ENCODE peak calls at places on chromosomes 4 and X, in seven cellular contexts. Y is endothelial cell of umbilical vein, L is foreskin keratinocyte, X is fibroblast of lung, A is ovary, N is cardiac fibroblast, G is mammary epithelial cell. U is an unnamed sample.
A peak's percentile ranks its signal among the peaks of the same experiment; 100 is the strongest.

GRCh38 chr4:5735463-5735862 is 24.5 kb downstream of the EVC start:
- DNase-seq in G (no peak), L (no peak), X (no peak), A (no peak), N (no peak), Y (no peak), U (no peak)

GRCh38 chrX:1391707-1392375 is at the start of gene SLC25A6:
- DNase-seq in Y (peak; percentile 99), L (peak; percentile 91), X (peak; percentile 97), N (peak; percentile 99), A (peak; percentile 99), G (peak; percentile 97), U (peak; percentile 99)

GRCh38 chr4:38099020-38099600 is 138.9 kb downstream of the PTTG2 start:
- DNase-seq in Y (peak; percentile 12), A (no peak), L (no peak), X (peak; percentile 39), G (no peak), N (peak; percentile 40), U (no peak)

GRCh38 chr4:47469951-47470350 is 6.4 kb upstream of the COMMD8 start:
- DNase-seq in Y (no peak), X (no peak), G (no peak), A (no peak), N (peak; percentile 34), L (peak; percentile 60), U (no peak)

GRCh38 chrX:46573331-46573895 is at the start of gene CHST7:
- DNase-seq in Y (peak; percentile 75), A (peak; percentile 72), N (peak; percentile 67), X (peak; percentile 67), L (peak; percentile 39), G (peak; percentile 53), U (peak; percentile 72)

GRCh38 chrX:70554081-70554480 is 109.4 kb downstream of the DLG3 start:
- DNase-seq in X (peak; percentile 64), G (peak; percentile 7), A (no peak), L (peak; percentile 11), N (peak; percentile 46), Y (peak; percentile 9), U (no peak)

GRCh38 chr4:16078195-16078756 is 5.5 kb downstream of the PROM1 start:
- DNase-seq in Y (no peak), G (peak; percentile 16), X (no peak), N (no peak), A (no peak), L (no peak), U (no peak)

GRCh38 chr4:11005321-11005720 is 320.8 kb upstream of the CLNK start:
- DNase-seq in N (no peak), G (no peak), Y (no peak), L (no peak), X (no peak), A (no peak), U (no peak)

GRCh38 chrX:136146614-136147319 is 566 bp upstream of the FHL1 start:
- DNase-seq in G (no peak), L (no peak), A (peak; percentile 17), Y (peak; percentile 30), X (no peak), N (no peak), U (peak; percentile 50)

GRCh38 chrX:74924449-74925209 is 623 bp downstream of the NEXMIF start:
- DNase-seq in X (peak; percentile 0), G (peak; percentile 23), Y (peak; percentile 5), L (peak; percentile 24), A (peak; percentile 42), N (peak; percentile 3), U (peak; percentile 62)

GRCh38 chrX:119878740-119879139 is 7.1 kb downstream of the NDUFA1 start:
- DNase-seq in A (no peak), N (no peak), X (no peak), L (no peak), G (no peak), Y (no peak), U (no peak)

GRCh38 chr4:89303177-89303576 is 4.4 kb downstream of the GPRIN3 start:
- DNase-seq in G (no peak), A (no peak), X (no peak), L (no peak), N (no peak), Y (no peak), U (no peak)

GRCh38 chrX:46610070-46610658 is 36.6 kb downstream of the CHST7 start:
- DNase-seq in G (no peak), X (no peak), N (no peak), A (no peak), Y (no peak), L (no peak), U (no peak)

GRCh38 chr4:177554966-177555574 is 112.8 kb upstream of the AGA start:
- DNase-seq in L (peak; percentile 23), N (peak; percentile 53), G (peak; percentile 16), X (peak; percentile 58), Y (peak; percentile 7), A (no peak), U (peak; percentile 39)
- TF ChIP-seq CTCF in L (peak; percentile 86), N (peak; percentile 50), G (peak; percentile 69), X (peak; percentile 72), Y (peak; percentile 29), A (no peak), U (peak; percentile 72)

DNA sequence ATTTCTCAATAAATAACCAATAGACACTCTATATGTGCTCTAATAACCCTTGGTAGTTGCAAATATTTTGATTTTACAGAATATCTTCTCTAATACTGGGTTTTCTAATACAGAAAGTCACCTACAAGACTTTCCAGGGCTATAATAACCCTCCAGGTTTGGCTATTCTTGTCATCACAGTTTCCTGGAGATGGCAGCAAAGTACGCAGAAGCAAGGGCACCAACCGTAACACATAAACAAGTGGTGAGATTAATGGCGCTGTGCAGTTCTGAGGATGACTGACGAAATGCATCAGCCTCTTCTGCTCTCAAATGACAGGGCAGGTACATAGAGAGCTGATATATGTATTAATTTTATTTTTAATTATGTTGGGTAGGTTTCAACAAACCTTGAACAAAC is 122.4 kb downstream of the C4orf33 start:
- DNase-seq in L (peak; percentile 9), A (no peak), N (peak; percentile 39), Y (peak; percentile 24), X (peak; percentile 18), G (no peak), U (peak; percentile 7)
- TF ChIP-seq CTCF in L (peak; percentile 43), A (no peak), N (no peak), Y (no peak), X (no peak), G (no peak), U (peak; percentile 38)

GRCh38 chr4:181376058-181376457 is 867.1 kb upstream of the TENM3 start:
- DNase-seq in N (no peak), A (no peak), X (no peak), Y (no peak), G (no peak), L (no peak), U (no peak)

DNA sequence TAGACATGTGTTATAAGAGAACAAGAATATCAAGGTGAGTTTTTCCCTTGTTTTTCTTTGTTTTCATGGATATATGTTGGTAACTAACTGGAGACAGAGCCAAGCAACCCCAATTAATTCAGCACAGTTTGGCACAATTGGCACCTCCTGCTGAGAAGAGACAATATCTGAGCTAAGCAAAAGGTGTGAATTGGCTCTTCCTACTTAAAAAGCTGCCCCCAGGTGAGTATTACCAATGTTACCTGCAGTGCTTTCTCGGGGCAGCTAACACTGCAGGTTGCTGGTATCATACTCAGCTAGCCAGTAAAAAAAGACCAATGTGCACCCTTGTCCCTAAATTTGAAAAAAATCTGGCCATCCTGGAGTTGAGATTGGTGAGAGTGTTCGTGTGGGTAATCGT is 871.2 kb upstream of the TENM3 start:
- DNase-seq in X (no peak), N (no peak), Y (no peak), L (no peak), G (no peak), A (no peak), U (no peak)
- TF ChIP-seq CTCF in X (no peak), N (no peak), Y (no peak), L (no peak), G (no peak), A (no peak), U (no peak)

GRCh38 chr4:143599827-143600226 is 86.3 kb downstream of the SMARCA5 start:
- DNase-seq in N (no peak), Y (no peak), G (no peak), L (no peak), X (no peak), A (no peak), U (no peak)

GRCh38 chr4:143597271-143597670 is 83.8 kb downstream of the SMARCA5 start:
- DNase-seq in A (no peak), Y (no peak), G (no peak), L (no peak), N (no peak), X (no peak), U (no peak)
- TF ChIP-seq CTCF in A (no peak), Y (no peak), G (no peak), L (no peak), N (no peak), X (no peak), U (no peak)

DNA sequence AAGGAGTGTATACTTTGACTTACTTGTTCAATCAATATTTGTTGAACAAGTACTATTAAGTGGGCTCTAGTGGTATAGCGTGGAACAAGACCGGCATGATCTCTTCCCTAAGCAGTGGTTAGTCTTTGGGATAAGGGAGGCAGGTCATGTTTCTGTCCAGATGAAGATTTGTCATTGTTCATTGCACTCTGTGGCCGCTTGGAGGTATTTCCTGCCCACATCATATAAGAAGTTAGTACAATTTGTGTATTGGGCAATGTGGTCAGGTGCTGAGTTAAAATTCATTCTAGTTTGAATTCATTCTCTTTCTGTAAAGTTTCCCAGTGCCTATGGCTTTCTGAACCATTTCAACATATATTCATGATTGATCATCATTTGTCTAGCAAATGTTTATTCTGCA is 101.1 kb upstream of the SHISA3 start:
- DNase-seq in X (no peak), L (no peak), Y (no peak), G (no peak), A (no peak), N (peak; percentile 14), U (no peak)
- TF ChIP-seq CTCF in X (no peak), L (no peak), Y (no peak), G (no peak), A (no peak), N (peak; percentile 6), U (no peak)

GRCh38 chr4:71692963-71693362 is 90.9 kb downstream of the GC start:
- DNase-seq in Y (no peak), A (no peak), N (no peak), G (no peak), L (no peak), X (no peak), U (no peak)
- TF ChIP-seq CTCF in Y (no peak), A (no peak), N (no peak), G (no peak), L (no peak), X (no peak), U (no peak)

DNA sequence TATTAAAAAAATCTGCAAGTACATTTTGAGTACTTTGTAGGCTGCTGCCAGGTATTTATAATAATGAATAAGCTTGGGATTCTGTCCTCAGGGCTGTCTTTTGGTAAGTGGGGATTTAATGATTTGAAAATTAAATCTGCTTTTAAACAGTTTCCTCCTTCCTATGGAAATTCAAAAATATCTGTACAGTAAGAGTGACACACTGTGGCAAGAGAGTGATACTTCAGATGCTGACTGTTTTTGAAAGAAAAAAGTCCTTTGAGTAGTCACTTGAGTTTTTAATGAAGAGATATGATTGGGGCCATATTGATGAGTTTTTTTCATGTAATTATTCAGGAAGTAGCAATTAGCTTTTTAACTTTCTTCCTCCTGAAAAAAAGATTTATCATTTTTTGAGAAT is 49.2 kb downstream of the SMARCAD1 start:
- DNase-seq in G (no peak), A (no peak), L (no peak), X (peak; percentile 19), N (peak; percentile 8), Y (peak; percentile 17), U (no peak)
- TF ChIP-seq CTCF in G (peak; percentile 44), A (no peak), L (peak; percentile 55), X (no peak), N (no peak), Y (no peak), U (no peak)